ENCODE peak calls at places on chromosomes 12 and 14, in five cellular contexts. Y is fibroblast of lung, Z is colonic mucosa, X is tibial artery, V is left ventricle myocardium inferior. S is an unnamed sample.

GRCh38 chr12:1993871-1994371 is 10.3 kb downstream of the DCP1B start:
- DNase-seq in V (no peak), X (no peak), Y (peak; percentile 87), Z (peak; percentile 54), S (peak; percentile 64)

GRCh38 chr14:34051966-34052657 is 101.2 kb upstream of the EGLN3 start:
- DNase-seq in V (no peak), Y (peak; percentile 92), X (no peak), Z (peak; percentile 73), S (no peak)

GRCh38 chr14:33812181-33812580 is 138.7 kb downstream of the EGLN3 start:
- DNase-seq in Y (no peak), V (no peak), Z (no peak), X (no peak), S (no peak)

GRCh38 chr12:69275471-69275891 is 36.1 kb downstream of the CPSF6 start:
- DNase-seq in V (no peak), Z (no peak), Y (peak; percentile 22), X (no peak), S (no peak)

GRCh38 chr12:85866929-85867776 is 6.9 kb upstream of the NTS start:
- DNase-seq in Z (peak; percentile 41), X (no peak), Y (peak; percentile 58), V (no peak), S (peak; percentile 22)

GRCh38 chr12:82880442-82880901 is 193.8 kb downstream of the TMTC2 start:
- DNase-seq in V (no peak), Y (peak; percentile 22), Z (no peak), X (no peak), S (no peak)

GRCh38 chr12:130875193-130875592 is 3.3 kb downstream of the RAN start:
- DNase-seq in Y (no peak), V (no peak), Z (no peak), X (no peak), S (no peak)

GRCh38 chr12:90945070-90945649 is 9.8 kb downstream of the CCER1 start:
- DNase-seq in X (no peak), Y (peak; percentile 34), Z (no peak), V (no peak), S (no peak)

GRCh38 chr12:54368709-54369596 is 4.7 kb upstream of the GPR84 start:
- DNase-seq in X (peak; percentile 94), Y (peak; percentile 77), Z (peak; percentile 94), V (peak; percentile 90), S (peak; percentile 79)

GRCh38 chr12:65858831-65859230 is 34.5 kb downstream of the HMGA2 start:
- DNase-seq in Y (peak; percentile 32), X (no peak), Z (no peak), V (no peak), S (no peak)

GRCh38 chr12:93140801-93141200 is 211.7 kb upstream of the EEA1 start:
- DNase-seq in V (no peak), X (no peak), Z (no peak), Y (no peak), S (no peak)

GRCh38 chr14:97524579-97525319 is 727.6 kb downstream of the VRK1 start:
- DNase-seq in X (no peak), Y (peak; percentile 4), V (no peak), Z (no peak), S (no peak)

GRCh38 chr12:26010293-26010821 is 51.9 kb downstream of the RASSF8 start:
- DNase-seq in V (no peak), Z (no peak), Y (peak; percentile 83), X (no peak), S (no peak)

GRCh38 chr14:22872833-22873520 is 1.4 kb downstream of the LRP10 start:
- DNase-seq in V (no peak), Y (no peak), Z (no peak), X (no peak), S (no peak)

DNA sequence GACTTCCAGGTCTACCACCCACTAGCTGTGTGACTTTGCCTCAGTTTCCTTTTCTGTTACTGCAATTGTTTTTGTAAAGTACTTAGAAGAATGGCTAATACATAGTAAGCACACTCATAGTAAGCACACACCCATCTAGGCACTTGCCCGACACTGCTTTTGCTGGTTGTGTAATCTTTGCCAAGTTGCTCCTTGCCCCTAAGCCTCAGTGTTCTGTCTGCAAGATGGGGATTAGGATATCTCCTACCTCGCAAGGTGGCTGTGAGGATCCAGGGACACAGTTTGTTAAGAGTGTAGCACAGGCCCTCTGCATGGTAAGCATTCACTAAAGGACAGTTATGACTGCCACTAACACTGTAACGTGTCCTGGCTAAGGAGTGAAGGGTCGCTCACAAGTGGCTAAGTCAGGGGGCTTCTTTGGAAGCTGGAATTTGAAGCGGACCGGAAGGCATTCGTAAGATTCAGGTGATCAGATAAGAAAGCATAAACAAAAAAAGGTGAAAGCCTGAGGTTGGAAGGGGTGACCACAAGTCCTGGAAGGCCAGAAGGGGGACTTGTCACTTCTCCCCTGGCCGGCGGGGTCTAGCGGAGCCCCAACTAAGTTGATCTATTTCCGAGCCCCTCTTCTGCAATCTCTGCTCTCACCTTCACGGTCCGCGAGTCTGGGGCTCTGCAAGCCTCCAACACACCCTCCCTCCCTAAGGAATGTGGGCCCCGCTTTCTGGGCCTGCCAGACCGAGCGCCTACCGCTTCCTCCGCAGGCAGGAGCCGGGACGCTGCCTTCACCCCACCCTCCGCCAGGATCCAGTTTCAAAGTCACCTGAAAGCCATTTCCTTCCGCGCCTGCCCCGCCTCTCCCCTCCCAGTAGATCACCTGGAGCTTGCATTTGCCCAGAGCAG is 1.5 kb upstream of the PLEKHG3 start:
- DNase-seq in V (no peak), X (peak; percentile 71), Y (no peak), Z (peak; percentile 89), S (no peak)
- H3K27ac ChIP-seq in V (peak overlapping the region; percentile 91), X (peak overlapping the region; percentile 95), Y (no peak overlapping the region), Z (peak overlapping the region; percentile 84), S (no peak overlapping the region)

GRCh38 chr14:31785574-31785973 is 224.4 kb downstream of the NUBPL start:
- DNase-seq in V (no peak), Z (no peak), Y (no peak), X (no peak), S (no peak)
- TF ChIP-seq CTCF in V (no peak), Z (no peak), Y (no peak), X (no peak), S (no peak)

DNA sequence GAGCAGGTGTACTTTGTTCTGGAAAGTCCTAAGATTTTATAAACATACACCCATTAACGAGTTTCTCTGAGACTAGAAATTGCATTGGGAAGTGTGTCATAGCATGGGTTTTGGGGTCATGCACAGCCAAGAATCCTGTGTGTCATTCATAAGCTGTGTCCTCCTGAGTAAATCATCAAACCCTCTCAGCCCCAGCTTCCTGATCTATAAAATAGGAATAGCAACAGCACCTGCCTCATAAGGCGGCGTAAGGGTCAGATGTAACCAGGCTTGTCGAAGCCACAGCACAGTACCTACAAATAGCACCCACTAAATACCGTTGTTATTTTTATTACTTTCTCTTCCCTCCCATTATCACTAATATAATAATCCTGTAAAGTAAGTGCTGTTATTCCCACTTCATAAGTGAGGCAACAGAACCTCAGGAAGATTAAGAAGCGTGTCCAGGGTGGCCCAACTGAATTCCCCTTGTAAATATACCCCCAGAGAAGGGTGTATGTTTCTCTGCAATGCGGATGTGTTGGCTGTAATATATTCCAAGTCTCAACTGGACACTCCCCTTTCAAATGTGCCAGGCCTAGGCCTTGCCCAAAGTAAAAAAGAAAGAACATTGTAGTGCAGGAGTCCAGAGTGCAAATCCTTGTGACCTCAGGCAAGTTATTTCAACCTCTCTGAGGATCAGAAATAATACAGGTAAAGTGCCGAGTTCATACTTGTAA is 188.3 kb upstream of the BCL2L14 start:
- DNase-seq in V (no peak), Z (peak; percentile 66), Y (no peak), X (no peak), S (no peak)
- H3K4me1 ChIP-seq in V (peaks cover 52% of the 10 kb centered on the region), Z (peaks cover 35% of the 10 kb centered on the region), Y (peaks cover 8% of the 10 kb centered on the region), X (peaks cover 7% of the 10 kb centered on the region), S (no peaks in the 10 kb centered on the region)

DNA sequence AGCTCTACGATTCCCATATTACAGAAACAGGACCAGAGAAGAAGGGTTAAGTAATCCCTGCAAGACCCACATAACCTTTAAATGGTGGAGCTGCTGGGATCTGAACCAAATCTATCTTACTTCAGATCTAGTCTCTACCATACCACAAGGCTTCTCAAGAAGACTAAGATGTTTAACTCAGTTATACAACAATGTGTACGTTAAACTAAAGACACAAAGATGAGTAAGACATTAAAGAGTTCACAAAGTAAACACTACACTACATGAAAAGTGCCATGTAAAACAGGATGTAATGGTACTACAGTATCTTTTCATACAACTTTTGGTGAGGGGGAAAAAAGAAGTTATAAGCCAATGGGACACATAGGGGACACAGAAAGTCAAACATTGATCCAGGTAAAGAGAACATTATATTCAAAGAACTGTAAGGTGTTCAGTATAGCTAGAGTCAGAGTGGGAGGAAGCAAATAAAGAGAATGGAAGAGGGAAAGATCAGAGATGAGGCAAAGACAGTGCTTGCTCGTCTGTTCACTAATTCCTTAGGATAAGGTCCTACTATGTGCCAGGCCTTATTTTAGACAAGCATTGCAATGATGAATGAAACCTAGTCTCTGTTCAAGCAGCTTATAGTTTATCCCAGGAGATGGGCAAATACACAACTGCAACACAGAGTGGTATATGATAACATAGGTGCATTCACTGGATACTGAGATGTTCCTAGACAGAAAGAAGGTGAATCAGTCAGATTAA is 7.7 kb downstream of the TMED10 start:
- DNase-seq in Z (no peak), V (no peak), Y (no peak), X (no peak), S (no peak)
- H3K27ac ChIP-seq in Z (no peak overlapping the region), V (no peak overlapping the region), Y (no peak overlapping the region), X (no peak overlapping the region), S (no peak overlapping the region)

GRCh38 chr14:21041676-21042433 is at the start of gene RNASE7:
- DNase-seq in V (no peak), Z (no peak), X (no peak), Y (peak; percentile 57), S (no peak)

GRCh38 chr14:21038416-21039058 is 3.6 kb upstream of the RNASE7 start:
- DNase-seq in V (no peak), X (no peak), Z (no peak), Y (no peak), S (no peak)

GRCh38 chr14:21039585-21040369 is 2.4 kb upstream of the RNASE7 start:
- DNase-seq in Z (peak; percentile 62), X (no peak), Y (peak; percentile 61), V (no peak), S (no peak)

GRCh38 chr14:21039059-21039422 is 3.1 kb upstream of the RNASE7 start:
- DNase-seq in X (peak; percentile 91), V (peak; percentile 88), Z (peak; percentile 88), Y (peak; percentile 61), S (no peak)

GRCh38 chr14:21040370-21040925 is 1.7 kb upstream of the RNASE7 start:
- DNase-seq in Z (no peak), X (no peak), Y (no peak), V (no peak), S (no peak)
- TF ChIP-seq CTCF in Z (no peak), X (no peak), Y (no peak), V (peak; percentile 13), S (peak; percentile 41)

S was measured in Panc1.